ENCODE peak calls at places on chromosomes 2 and 18, in four cellular contexts. U is colonic mucosa, T is neuronal stem cell, Y is adrenal gland. F is an unnamed sample. For H3K4me1, the result is how much of the 10 kb centered on the place peaks cover.

GRCh38 chr2:144718376-144718775 is 198.5 kb upstream of the ZEB2 start:
- DNase-seq in U (no peak), Y (no peak), T (no peak), F (no peak)

GRCh38 chr2:59885536-59885935 is 667.9 kb downstream of the BCL11A start:
- DNase-seq in Y (no peak), U (no peak), T (no peak), F (peak)

GRCh38 chr18:74905245-74905644 is 303.7 kb downstream of the PTGR3 start:
- DNase-seq in Y (no peak), T (no peak), U (no peak), F (peak)

GRCh38 chr2:77484026-77484425 is 38.1 kb downstream of the LRRTM4 start:
- DNase-seq in T (no peak), Y (no peak), U (no peak), F (no peak)

GRCh38 chr2:225002656-225003045 is 39.6 kb downstream of the DOCK10 start:
- DNase-seq in Y (no peak), T (no peak), U (peak), F (peak)

GRCh38 chr18:33495278-33495677 is 54.8 kb upstream of the CCDC178 start:
- DNase-seq in Y (peak), T (peak), U (no peak), F (peak)

GRCh38 chr2:145653553-145653952 is 1133.6 kb upstream of the ZEB2 start:
- DNase-seq in T (no peak), U (no peak), Y (no peak), F (no peak)

GRCh38 chr2:233351423-233351822 is 2.9 kb upstream of the DGKD start:
- DNase-seq in U (no peak), Y (peak), T (no peak), F (no peak)

GRCh38 chr2:121944072-121944829 is 188.8 kb downstream of the TSN start:
- DNase-seq in U (no peak), T (no peak), Y (no peak), F (no peak)

GRCh38 chr2:216107760-216108159 is 1.4 kb upstream of the XRCC5 start:
- DNase-seq in Y (peak), T (peak), U (no peak), F (no peak)

GRCh38 chr18:62999392-62999791 is 284.1 kb downstream of the PHLPP1 start:
- DNase-seq in U (peak), Y (peak), T (no peak), F (peak)

GRCh38 chr2:121501070-121501469 is 29.6 kb upstream of the RNU4ATAC start:
- DNase-seq in Y (no peak), U (no peak), T (no peak), F (no peak)

GRCh38 chr2:200913654-200914053 is 24.5 kb downstream of the NIF3L1 start:
- DNase-seq in T (no peak), Y (no peak), U (no peak), F (no peak)

GRCh38 chr2:7697052-7697451 is 779.8 kb downstream of the RNF144A start:
- DNase-seq in T (no peak), U (no peak), Y (no peak), F (peak)

GRCh38 chr18:23812566-23813440 is 123.5 kb downstream of the LAMA3 start:
- DNase-seq in T (peak), Y (no peak), U (no peak), F (no peak)

GRCh38 chr2:127597984-127598380 is 48.0 kb upstream of the GPR17 start:
- DNase-seq in U (no peak), T (no peak), Y (no peak), F (no peak)

GRCh38 chr2:120944575-120944974 is 208.9 kb downstream of the GLI2 start:
- DNase-seq in U (no peak), T (no peak), Y (no peak), F (no peak)

GRCh38 chr2:195967336-195967735 is 101.3 kb downstream of the DNAH7 start:
- DNase-seq in T (no peak), U (no peak), Y (no peak), F (no peak)

GRCh38 chr18:45332911-45333310 is 282.4 kb upstream of the SLC14A2 start:
- DNase-seq in T (no peak), Y (no peak), U (no peak), F (no peak)

GRCh38 chr2:220660277-220661155 is 911.6 kb downstream of the EPHA4 start:
- DNase-seq in Y (no peak), T (no peak), U (peak), F (peak)

GRCh38 chr2:128750328-128751165 is 431.9 kb upstream of the HS6ST1 start:
- DNase-seq in U (no peak), Y (peak), T (no peak), F (peak)

GRCh38 chr2:226114436-226114835 is 685.2 kb downstream of the IRS1 start:
- DNase-seq in T (no peak), Y (no peak), U (no peak), F (no peak)

GRCh38 chr2:11633923-11634478 is 36.0 kb downstream of the NTSR2 start:
- DNase-seq in Y (no peak), U (no peak), T (no peak), F (peak)

GRCh38 chr2:166563894-166564293 is 69.8 kb upstream of the SCN7A start:
- DNase-seq in T (no peak), Y (no peak), U (no peak), F (no peak)

GRCh38 chr2:95021015-95021399 is 4.5 kb upstream of the MAL start:
- DNase-seq in Y (no peak), U (no peak), T (no peak), F (no peak)

GRCh38 chr2:37779123-37779522 is 107.7 kb upstream of the CDC42EP3 start:
- DNase-seq in U (no peak), T (no peak), Y (no peak), F (no peak)

GRCh38 chr2:37775908-37776250 is 104.4 kb upstream of the CDC42EP3 start:
- DNase-seq in U (no peak), T (no peak), Y (no peak), F (no peak)

GRCh38 chr2:37774976-37775907 is 103.8 kb upstream of the CDC42EP3 start:
- DNase-seq in Y (no peak), T (no peak), U (no peak), F (no peak)

GRCh38 chr2:37779611-37780010 is 108.2 kb upstream of the CDC42EP3 start:
- DNase-seq in Y (no peak), U (no peak), T (no peak), F (no peak)

GRCh38 chr2:37776487-37776886 is 105.0 kb upstream of the CDC42EP3 start:
- DNase-seq in T (no peak), U (no peak), Y (no peak), F (no peak)
- H3K4me1 ChIP-seq in T (under half), U (under half), Y (under half), F (under half)

GRCh38 chr2:234679151-234679765 is 182.4 kb upstream of the ARL4C start:
- DNase-seq in Y (no peak), U (no peak), T (no peak), F (no peak)
- H3K4me1 ChIP-seq in Y (under half), U (under half), T (under half), F (under half)

DNA sequence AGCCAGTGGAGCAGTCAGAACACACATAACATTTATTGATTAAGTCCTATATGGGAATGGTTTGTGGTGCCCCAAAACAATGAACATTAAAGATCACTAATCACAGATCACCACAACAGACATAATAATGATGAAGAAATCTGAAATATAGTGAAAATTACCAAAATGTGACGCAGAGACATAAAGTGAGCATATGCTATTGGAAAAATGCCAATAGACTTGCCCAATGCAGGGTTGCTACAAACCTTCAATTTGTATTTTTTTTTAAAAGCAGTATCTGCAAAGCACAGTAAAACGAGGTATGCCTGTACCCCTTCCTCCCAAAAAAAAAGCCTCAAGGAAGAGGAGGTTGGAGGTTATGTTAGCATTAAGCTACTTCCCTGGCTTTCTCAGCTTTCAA is 131.1 kb downstream of the RBMS1 start:
- DNase-seq in T (no peak), Y (no peak), U (no peak), F (no peak)
- H3K4me1 ChIP-seq in T (under half), Y (under half), U (under half), F (under half)

GRCh38 chr2:152445375-152445774 is 110.4 kb downstream of the FMNL2 start:
- DNase-seq in Y (no peak), U (no peak), T (no peak), F (no peak)
- H3K4me1 ChIP-seq in Y (under half), U (under half), T (under half), F (half or more)

DNA sequence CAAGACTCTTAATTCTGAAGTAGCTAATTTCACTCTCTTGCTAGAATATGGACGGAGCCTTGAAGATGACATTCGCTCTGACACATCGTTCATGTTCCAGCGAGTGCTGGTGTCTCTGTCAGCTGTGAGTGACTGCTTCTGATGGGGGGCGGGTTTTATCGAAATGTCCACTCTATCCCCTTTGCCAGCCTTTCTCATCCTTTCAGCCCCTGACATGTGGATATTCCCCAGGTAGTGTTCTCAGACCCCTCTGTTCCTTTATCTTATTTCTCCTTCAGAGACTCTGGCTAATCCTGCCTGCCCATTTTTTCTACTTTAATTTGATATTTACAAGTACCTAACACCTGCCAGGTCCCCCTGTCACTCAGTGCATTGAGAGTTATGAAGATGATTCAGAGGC is 18.9 kb upstream of the GMCL1 start:
- DNase-seq in U (no peak), Y (no peak), T (no peak), F (no peak)
- H3K4me1 ChIP-seq in U (under half), Y (under half), T (under half), F (under half)

GRCh38 chr2:100905132-100905805 is 85.3 kb downstream of the NPAS2 start:
- DNase-seq in Y (no peak), U (no peak), T (no peak), F (no peak)
- H3K4me1 ChIP-seq in Y (under half), U (under half), T (under half), F (under half)

DNA sequence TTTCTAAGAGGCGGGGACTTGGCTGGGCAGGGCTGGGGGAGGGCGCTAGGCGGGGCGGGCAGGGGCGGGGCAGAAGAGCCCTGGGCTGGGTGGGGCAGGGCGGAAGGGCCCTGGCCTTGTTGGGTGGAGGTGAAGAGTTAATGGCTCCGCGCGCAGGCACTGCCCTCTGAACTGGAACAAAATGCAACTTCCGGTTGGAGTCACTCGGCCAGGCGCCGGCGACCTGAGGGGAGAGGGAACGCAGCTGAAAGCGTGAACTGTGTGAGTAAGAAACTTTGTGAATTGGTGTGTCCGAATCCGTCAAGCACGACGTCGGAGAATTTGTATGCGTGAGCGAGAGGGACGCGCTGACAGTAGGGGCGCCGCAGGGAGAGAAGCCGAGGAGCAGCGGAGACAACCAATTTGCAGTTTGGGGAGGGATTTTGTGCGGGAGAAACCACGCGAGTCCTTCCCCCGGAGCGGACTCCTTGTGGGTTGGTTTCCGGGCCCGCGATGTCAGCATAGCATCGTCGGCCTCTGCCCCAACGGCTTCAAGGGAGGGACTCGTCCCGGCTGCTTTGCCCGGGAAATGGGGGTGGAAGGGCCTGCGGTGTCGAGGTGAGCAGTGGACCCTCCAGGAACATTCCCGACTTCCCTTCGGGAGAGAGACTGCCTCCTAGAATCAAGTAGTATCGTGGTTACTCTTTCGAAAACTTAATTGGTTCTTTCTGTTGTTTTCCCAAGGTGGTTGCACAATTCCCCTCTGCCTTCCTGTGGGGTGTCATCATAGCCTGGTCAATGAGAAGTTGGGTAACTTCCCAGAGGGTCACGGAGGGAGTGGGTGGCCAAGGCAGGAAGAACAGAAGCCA is at the start of gene TANK:
- DNase-seq in T (peak), Y (peak), U (peak), F (peak)
- H3K4me1 ChIP-seq in T (under half), Y (under half), U (under half), F (under half)

GRCh38 chr2:112031916-112032582 is 23.0 kb upstream of the TMEM87B start:
- DNase-seq in U (peak), Y (no peak), T (no peak), F (peak)

GRCh38 chr2:112031473-112031872 is 23.6 kb upstream of the TMEM87B start:
- DNase-seq in T (no peak), Y (no peak), U (no peak), F (peak)

GRCh38 chr2:112027767-112028166 is 27.3 kb upstream of the TMEM87B start:
- DNase-seq in Y (no peak), U (no peak), T (no peak), F (no peak)

GRCh38 chr2:112026509-112026908 is 28.6 kb upstream of the TMEM87B start:
- DNase-seq in Y (peak), U (no peak), T (no peak), F (no peak)

DNA sequence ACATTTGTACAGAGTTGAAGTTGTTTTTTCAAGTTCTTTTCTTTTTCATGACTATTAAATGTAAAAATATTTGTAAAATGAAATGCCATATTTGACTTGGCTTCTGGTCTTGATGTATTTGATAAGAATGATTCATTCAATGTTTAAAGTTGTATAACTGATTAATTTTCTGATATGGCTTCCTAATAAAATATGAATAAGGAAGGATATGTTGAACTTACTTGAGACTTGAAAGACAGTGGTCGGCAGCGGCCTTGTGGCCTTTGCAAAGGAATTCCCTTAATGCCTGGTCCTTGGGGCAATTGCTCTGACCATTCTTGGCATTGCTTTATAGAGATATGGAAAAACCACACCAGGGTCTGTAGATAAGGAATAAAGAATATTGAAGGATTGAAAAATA is 25.9 kb upstream of the TMEM87B start:
- DNase-seq in U (no peak), T (no peak), Y (no peak), F (no peak)
- H3K4me1 ChIP-seq in U (under half), T (under half), Y (under half), F (under half)

GRCh38 chr2:109321570-109321969 is 192.6 kb downstream of the SH3RF3 start:
- DNase-seq in Y (no peak), T (no peak), U (no peak), F (no peak)

GRCh38 chr2:109318949-109319342 is 189.9 kb downstream of the SH3RF3 start:
- DNase-seq in T (no peak), Y (no peak), U (no peak), F (no peak)

GRCh38 chr2:109318150-109318948 is 189.3 kb downstream of the SH3RF3 start:
- DNase-seq in U (peak), Y (peak), T (peak), F (peak)

GRCh38 chr2:109322111-109322510 is 193.1 kb downstream of the SH3RF3 start:
- DNase-seq in Y (peak), U (peak), T (no peak), F (peak)

DNA sequence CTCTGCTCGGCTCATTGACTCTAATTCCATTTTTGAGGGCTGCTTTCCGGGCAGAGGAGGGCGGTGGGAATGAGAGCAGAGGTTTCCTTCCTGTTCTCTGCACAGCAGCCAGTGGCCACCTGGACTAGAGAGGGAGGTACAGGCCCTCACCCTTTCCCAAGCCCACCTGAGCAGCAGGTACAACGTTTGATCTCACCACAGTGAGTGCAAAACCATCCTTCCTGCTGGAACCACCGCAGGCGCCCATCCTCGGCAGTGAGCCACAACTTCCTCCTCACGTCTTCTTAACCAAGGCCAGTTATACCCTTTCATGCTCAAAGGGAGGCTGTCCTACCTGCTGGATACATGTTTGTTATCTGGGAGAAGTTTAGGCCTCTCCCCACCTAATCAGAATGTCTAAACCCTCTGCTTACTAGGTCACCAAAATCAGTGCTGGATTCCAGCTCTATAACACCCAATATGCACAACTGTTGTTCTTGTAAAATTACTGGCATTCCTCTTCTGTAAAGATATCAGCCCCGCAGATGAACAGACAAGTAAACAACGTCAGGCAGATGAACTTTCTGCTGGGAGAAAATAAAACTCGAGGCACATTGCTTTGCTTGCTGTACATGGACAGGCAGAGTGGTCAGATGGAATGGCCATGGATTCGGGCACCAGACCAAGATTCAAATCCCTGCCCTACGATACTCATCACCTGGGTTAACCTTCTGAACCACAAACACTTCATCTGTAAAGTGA is 191.4 kb downstream of the SH3RF3 start:
- DNase-seq in T (no peak), Y (no peak), U (no peak), F (no peak)
- H3K4me1 ChIP-seq in T (under half), Y (under half), U (under half), F (under half)

F was measured in thyroid gland.